ENCODE peak calls at places on chromosomes 13 and 19, in seven cellular contexts. H is NCI-H1436; T is foreskin fibroblast; C is iPS-NIHi11; O is amygdala; R is NCI-H1694; E is CD8-positive, alpha-beta memory T cell. Q is an unnamed sample.

GRCh38 chr19:2302319-2303208 is 5.4 kb downstream of the LINGO3 start:
- DNase-seq in R (no peak), T (peak), C (peak), E (no peak), H (no peak), O (no peak), Q (peak)

GRCh38 chr13:36998624-36999041 is 507 bp downstream of the ALG5 start:
- DNase-seq in T (no peak), R (peak), C (peak), H (peak), E (peak), O (peak), Q (peak)

GRCh38 chr19:47839411-47839810 is 17.7 kb downstream of the CRX start:
- DNase-seq in E (no peak), R (no peak), T (no peak), O (no peak), H (no peak), C (no peak), Q (no peak)

GRCh38 chr19:46697142-46697960 is 19.6 kb downstream of the PRKD2 start:
- DNase-seq in E (no peak), R (no peak), O (no peak), C (peak), T (peak), H (no peak), Q (peak)

GRCh38 chr19:55336101-55336500 is 3.6 kb upstream of the KMT5C start:
- DNase-seq in T (no peak), E (no peak), O (no peak), H (no peak), R (no peak), C (no peak), Q (no peak)

GRCh38 chr13:51331354-51331861 is 8.1 kb upstream of the SERPINE3 start:
- DNase-seq in O (no peak), H (no peak), R (no peak), E (no peak), T (no peak), C (no peak), Q (no peak)

GRCh38 chr19:32041681-32042292 is 303.6 kb upstream of the ZNF507 start:
- DNase-seq in H (no peak), O (no peak), T (no peak), E (no peak), C (peak), R (peak), Q (peak)

GRCh38 chr19:29259153-29259552 is 46.2 kb upstream of the UQCRFS1 start:
- DNase-seq in C (no peak), T (no peak), R (no peak), O (no peak), E (no peak), H (no peak), Q (peak)

GRCh38 chr19:41426116-41426841 is 895 bp downstream of the B3GNT8 start:
- DNase-seq in C (no peak), H (no peak), E (no peak), O (no peak), R (no peak), T (no peak), Q (no peak)

GRCh38 chr13:80084086-80084676 is 256.7 kb downstream of the SPRY2 start:
- DNase-seq in E (no peak), C (peak), R (peak), H (peak), O (no peak), T (peak), Q (no peak)

GRCh38 chr13:110354715-110355473 is 47.8 kb downstream of the COL4A2 start:
- DNase-seq in R (no peak), O (no peak), H (no peak), C (no peak), E (no peak), T (no peak), Q (no peak)

GRCh38 chr19:42092350-42092749 is 16.4 kb downstream of the ZNF574 start:
- DNase-seq in T (no peak), R (peak), E (peak), C (peak), H (peak), O (no peak), Q (peak)

GRCh38 chr13:35990196-35990595 is 141.0 kb downstream of the DCLK1 start:
- DNase-seq in R (no peak), T (no peak), E (no peak), C (no peak), H (no peak), O (no peak), Q (peak)

GRCh38 chr13:114259374-114259773 is 22.0 kb upstream of the UPF3A start:
- DNase-seq in O (no peak), E (no peak), C (no peak), T (no peak), H (no peak), R (no peak), Q (no peak)

GRCh38 chr13:51923983-51924539 is 62.3 kb downstream of the CCDC70 start:
- DNase-seq in R (no peak), E (no peak), H (no peak), O (no peak), C (peak), T (no peak), Q (peak)

Q was measured in H9.